ENCODE peak calls at places on chromosomes 4 and X, in ten cellular contexts. H is thoracic aorta; D is endodermal cell; T is suprapubic skin; U is MG63; W is CD8-positive, alpha-beta memory T cell; R is aorta; Z is mesenchymal stem cell; I is mammary epithelial cell; B is psoas muscle. S is an unnamed sample. For H3K9me3, the result is how much of the 10 kb centered on the place peaks cover.

GRCh38 chrX:153487590-153488071 is 7.1 kb upstream of the BGN start:
- DNase-seq in I (no peak), U (peak), Z (no peak), B (no peak), R (peak), D (no peak), W (no peak), T (no peak), H (peak), S (no peak)

GRCh38 chr4:52196606-52197130 is 145.6 kb downstream of the SPATA18 start:
- DNase-seq in T (no peak), H (no peak), B (no peak), W (no peak), U (no peak), I (no peak), R (no peak), D (no peak), Z (no peak), S (no peak)

GRCh38 chr4:115851918-115852766 is 738.7 kb upstream of the NDST4 start:
- DNase-seq in R (no peak), I (peak), U (no peak), W (no peak), B (no peak), Z (peak), D (peak), H (no peak), T (peak), S (peak)

GRCh38 chr4:7041851-7042696 is 1.1 kb upstream of the TADA2B start:
- DNase-seq in R (peak), T (peak), Z (no peak), D (peak), H (no peak), U (peak), W (no peak), B (peak), I (no peak), S (peak)

GRCh38 chr4:107719211-107719926 is 665 bp downstream of the PAPSS1 start:
- DNase-seq in I (peak), H (no peak), R (no peak), D (peak), Z (peak), B (peak), U (peak), T (no peak), W (no peak), S (no peak)

GRCh38 chrX:40015693-40016092 is 82.1 kb downstream of the BCOR start:
- DNase-seq in I (no peak), D (no peak), W (no peak), B (no peak), R (no peak), Z (no peak), H (no peak), T (no peak), U (no peak), S (no peak)

GRCh38 chrX:135389717-135390116 is 32.0 kb upstream of the SMIM10L2A start:
- DNase-seq in H (no peak), W (no peak), D (no peak), R (no peak), B (no peak), Z (no peak), U (no peak), T (no peak), I (peak), S (no peak)

GRCh38 chr4:47068986-47069385 is 37.6 kb downstream of the GABRB1 start:
- DNase-seq in H (no peak), R (no peak), T (no peak), Z (no peak), I (no peak), D (no peak), U (no peak), W (no peak), B (no peak), S (no peak)

GRCh38 chrX:30373951-30374350 is 64.8 kb upstream of the NR0B1 start:
- DNase-seq in Z (no peak), I (no peak), H (no peak), D (no peak), B (no peak), U (no peak), R (no peak), W (no peak), T (no peak), S (no peak)

GRCh38 chr4:87092389-87093141 is 127.9 kb downstream of the KLHL8 start:
- DNase-seq in Z (peak), H (peak), B (peak), T (no peak), R (no peak), U (peak), I (peak), W (no peak), D (no peak), S (peak)

GRCh38 chrX:154827624-154828408 is 6.6 kb downstream of the SMIM9 start:
- DNase-seq in H (no peak), I (no peak), W (no peak), B (no peak), D (no peak), Z (no peak), R (no peak), T (no peak), U (no peak), S (no peak)

GRCh38 chr4:71406459-71406963 is 67.7 kb downstream of the SLC4A4 start:
- DNase-seq in B (no peak), H (no peak), T (no peak), D (no peak), W (no peak), Z (peak), R (no peak), I (no peak), U (no peak), S (no peak)

GRCh38 chr4:101200561-101200960 is 146.8 kb downstream of the PPP3CA start:
- DNase-seq in W (no peak), I (peak), H (no peak), D (no peak), T (no peak), B (no peak), R (no peak), U (no peak), Z (peak), S (no peak)

GRCh38 chr4:53586121-53586816 is 5.0 kb downstream of the LNX1 start:
- DNase-seq in T (no peak), U (peak), D (no peak), I (peak), B (no peak), W (no peak), Z (peak), R (no peak), H (no peak), S (no peak)

GRCh38 chr4:66766557-66766956 is 778.7 kb downstream of the CENPC start:
- DNase-seq in I (no peak), U (no peak), B (no peak), H (no peak), Z (no peak), D (peak), T (no peak), R (no peak), W (no peak), S (no peak)

GRCh38 chr4:153143527-153144348 is 60.5 kb upstream of the TRIM2 start:
- DNase-seq in U (peak), B (no peak), H (no peak), Z (peak), D (no peak), T (no peak), I (peak), W (no peak), R (no peak), S (peak)

GRCh38 chr4:111492501-111492900 is 652.8 kb upstream of the FAM241A start:
- DNase-seq in R (no peak), U (no peak), Z (no peak), B (no peak), W (no peak), H (no peak), D (no peak), T (no peak), I (no peak), S (no peak)

GRCh38 chr4:169948271-169948670 is 77.9 kb downstream of the MFAP3L start:
- DNase-seq in T (no peak), W (no peak), Z (no peak), U (no peak), H (no peak), I (no peak), B (no peak), D (no peak), R (no peak), S (no peak)

GRCh38 chrX:53403535-53403934 is 18.9 kb downstream of the SMC1A start:
- DNase-seq in U (no peak), Z (no peak), R (no peak), D (no peak), H (no peak), B (no peak), T (no peak), W (no peak), I (no peak), S (no peak)

GRCh38 chr4:54199919-54200318 is 29.2 kb upstream of the PDGFRA start:
- DNase-seq in R (no peak), U (no peak), T (no peak), D (no peak), W (no peak), B (no peak), Z (no peak), H (no peak), I (peak), S (no peak)

GRCh38 chrX:86910602-86911311 is 606.8 kb upstream of the KLHL4 start:
- DNase-seq in W (no peak), R (no peak), B (no peak), T (no peak), D (no peak), Z (no peak), I (no peak), H (no peak), U (no peak), S (no peak)

GRCh38 chr4:3571921-3572320 is 39.7 kb upstream of the LRPAP1 start:
- DNase-seq in R (no peak), T (no peak), D (no peak), U (no peak), I (no peak), H (no peak), W (no peak), Z (no peak), B (no peak), S (no peak)

GRCh38 chr4:25291158-25291733 is 21.3 kb upstream of the ZCCHC4 start:
- DNase-seq in B (no peak), Z (no peak), U (no peak), D (no peak), H (no peak), R (no peak), W (no peak), T (no peak), I (no peak), S (no peak)

GRCh38 chr4:74056858-74057562 is 18.5 kb upstream of the CXCL3 start:
- DNase-seq in Z (peak), B (no peak), R (no peak), H (no peak), I (peak), D (no peak), U (no peak), T (no peak), W (no peak), S (no peak)

GRCh38 chrX:2497961-2498780 is 2.6 kb downstream of the DHRSX start:
- DNase-seq in D (no peak), W (no peak), T (no peak), I (no peak), Z (peak), H (no peak), U (no peak), B (no peak), R (no peak), S (no peak)

GRCh38 chrX:56947695-56948094 is 47.6 kb downstream of the SPIN3 start:
- DNase-seq in D (no peak), U (peak), B (no peak), I (peak), R (no peak), Z (no peak), T (no peak), W (no peak), H (no peak), S (no peak)

GRCh38 chr4:127965803-127966175 is 583 bp downstream of the ABHD18 start:
- DNase-seq in T (no peak), Z (peak), I (peak), W (peak), H (no peak), U (peak), D (peak), R (no peak), B (no peak), S (peak)

GRCh38 chrX:129769467-129770154 is 10.1 kb upstream of the SASH3 start:
- DNase-seq in W (peak), B (peak), I (no peak), R (no peak), Z (no peak), T (no peak), H (no peak), U (no peak), D (no peak), S (no peak)

GRCh38 chrX:12950851-12951589 is 23.9 kb upstream of the TMSB4X start:
- DNase-seq in U (peak), R (no peak), W (peak), B (peak), D (peak), I (no peak), H (no peak), Z (no peak), T (no peak), S (peak)

GRCh38 chr4:123546123-123546654 is 149.6 kb downstream of the SPRY1 start:
- DNase-seq in R (no peak), W (no peak), T (no peak), Z (no peak), B (no peak), H (no peak), U (no peak), I (no peak), D (no peak), S (no peak)

GRCh38 chr4:107278791-107279481 is 242.8 kb upstream of the DKK2 start:
- DNase-seq in R (no peak), B (no peak), I (no peak), U (no peak), W (no peak), D (no peak), T (no peak), Z (peak), H (no peak), S (no peak)

GRCh38 chrX:1807301-1807731 is 192.5 kb downstream of the ASMT start:
- DNase-seq in B (no peak), H (no peak), R (no peak), D (peak), W (no peak), I (peak), T (no peak), U (peak), Z (no peak), S (peak)

GRCh38 chr4:153418114-153418513 is 48.0 kb upstream of the TMEM131L start:
- DNase-seq in H (no peak), W (no peak), B (no peak), D (no peak), U (no peak), R (no peak), I (no peak), Z (peak), T (no peak), S (no peak)

GRCh38 chr4:123468479-123469031 is 72.0 kb downstream of the SPRY1 start:
- DNase-seq in U (no peak), Z (no peak), R (no peak), T (no peak), W (no peak), D (no peak), B (no peak), H (no peak), I (no peak), S (no peak)

GRCh38 chr4:71254451-71255012 is 84.3 kb upstream of the SLC4A4 start:
- DNase-seq in W (no peak), U (no peak), T (no peak), R (no peak), B (no peak), D (no peak), H (no peak), Z (no peak), I (no peak), S (no peak)

GRCh38 chr4:138341739-138342415 is 99.7 kb upstream of the SLC7A11 start:
- DNase-seq in U (no peak), I (no peak), H (no peak), R (no peak), W (no peak), Z (no peak), T (no peak), D (no peak), B (no peak), S (no peak)

GRCh38 chr4:156201050-156201449 is 247.4 kb upstream of the CTSO start:
- DNase-seq in I (no peak), T (no peak), Z (no peak), H (no peak), D (no peak), U (no peak), B (no peak), W (no peak), R (no peak), S (no peak)

DNA sequence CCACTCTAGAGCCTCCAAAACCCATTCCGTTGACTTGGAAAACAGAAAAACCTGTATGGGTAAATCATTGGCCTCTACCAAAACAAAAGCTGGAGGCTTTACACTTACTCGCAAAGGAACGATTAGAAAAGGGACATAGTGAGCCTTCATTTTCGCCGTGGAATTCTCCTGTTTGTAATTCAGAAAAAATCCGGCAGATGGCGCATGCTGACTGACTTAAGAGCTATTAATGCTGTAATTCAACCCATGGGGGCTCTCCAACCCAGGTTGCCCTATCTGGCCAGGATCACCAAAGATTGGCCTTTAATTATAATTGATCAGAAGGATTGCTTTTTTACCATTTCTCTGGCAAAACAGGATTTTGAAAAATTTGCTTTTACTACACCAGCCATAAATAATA is 60.8 kb downstream of the ZNF732 start:
- DNase-seq in R (no peak), D (peak), W (peak), T (no peak), I (peak), H (no peak), B (no peak), Z (peak), U (no peak), S (peak)
- H3K9me3 ChIP-seq in R (under half), D (half or more), W (under half), T (under half), I (under half), H (under half), B (under half), Z (half or more), U (under half), S (under half)

GRCh38 chr4:55613621-55614020 is 21.6 kb upstream of the PDCL2 start:
- DNase-seq in I (no peak), T (no peak), B (no peak), U (no peak), D (no peak), Z (no peak), W (no peak), H (no peak), R (no peak), S (no peak)
- H3K9me3 ChIP-seq in I (under half), T (under half), B (under half), U (under half), D (under half), Z (under half), W (under half), H (under half), R (under half), S (under half)

GRCh38 chrX:111264397-111264796 is 5.9 kb downstream of the CAPN6 start:
- DNase-seq in T (no peak), D (no peak), W (no peak), U (no peak), B (no peak), R (no peak), Z (no peak), H (no peak), I (no peak), S (no peak)
- H3K9me3 ChIP-seq in T (under half), D (under half), W (under half), U (under half), B (under half), R (under half), Z (under half), H (under half), I (under half), S (under half)

DNA sequence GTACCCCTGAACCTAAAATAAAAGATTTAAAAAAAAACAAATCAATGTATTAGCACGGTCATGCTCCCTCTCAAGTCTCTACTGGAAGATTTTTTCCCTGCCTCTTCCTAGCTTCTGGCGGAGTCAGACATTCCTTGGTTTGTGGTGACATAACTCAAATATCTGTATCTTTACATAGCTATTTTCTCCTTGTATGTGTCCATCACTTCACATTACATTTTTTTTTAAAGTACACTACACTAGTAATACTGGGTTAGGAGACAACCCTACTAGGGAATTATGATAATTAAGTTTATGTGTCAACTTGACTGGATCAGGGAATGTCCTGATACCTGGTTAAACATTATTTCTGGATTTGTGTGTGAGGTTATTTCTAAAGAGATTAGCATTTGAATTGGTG is 1197.9 kb downstream of the TECRL start:
- DNase-seq in T (no peak), W (no peak), B (no peak), I (no peak), D (no peak), H (no peak), U (no peak), R (no peak), Z (no peak), S (no peak)
- H3K9me3 ChIP-seq in T (under half), W (under half), B (under half), I (under half), D (under half), H (under half), U (under half), R (under half), Z (under half), S (under half)

GRCh38 chr4:453267-453666 is 45.7 kb downstream of the ZNF721 start:
- DNase-seq in H (no peak), W (no peak), I (no peak), T (no peak), R (no peak), D (no peak), U (no peak), Z (no peak), B (no peak), S (no peak)
- H3K9me3 ChIP-seq in H (half or more), W (half or more), I (half or more), T (half or more), R (under half), D (half or more), U (under half), Z (half or more), B (half or more), S (half or more)

GRCh38 chr4:43732829-43733426 is 715.7 kb downstream of the KCTD8 start:
- DNase-seq in D (no peak), T (no peak), W (no peak), H (no peak), R (no peak), B (no peak), U (no peak), I (no peak), Z (no peak), S (no peak)
- H3K9me3 ChIP-seq in D (under half), T (under half), W (under half), H (under half), R (under half), B (under half), U (under half), I (under half), Z (under half), S (under half)

GRCh38 chr4:11700751-11701226 is 272.1 kb upstream of the HS3ST1 start:
- DNase-seq in B (no peak), D (no peak), W (no peak), Z (peak), T (no peak), I (peak), U (peak), R (no peak), H (no peak), S (no peak)

GRCh38 chr4:11698846-11699590 is 270.3 kb upstream of the HS3ST1 start:
- DNase-seq in B (no peak), D (no peak), W (no peak), Z (peak), R (no peak), H (no peak), T (no peak), I (peak), U (peak), S (no peak)

GRCh38 chr4:11702886-11703555 is 274.3 kb upstream of the HS3ST1 start:
- DNase-seq in U (no peak), Z (no peak), T (no peak), I (peak), D (no peak), B (no peak), H (no peak), R (no peak), W (no peak), S (no peak)

GRCh38 chr4:11704136-11704535 is 275.4 kb upstream of the HS3ST1 start:
- DNase-seq in I (peak), R (no peak), B (no peak), U (no peak), H (no peak), Z (no peak), D (no peak), T (no peak), W (no peak), S (no peak)

GRCh38 chr4:11701978-11702377 is 273.3 kb upstream of the HS3ST1 start:
- DNase-seq in D (peak), B (no peak), H (no peak), Z (no peak), U (no peak), I (no peak), T (no peak), W (no peak), R (no peak), S (no peak)
- H3K9me3 ChIP-seq in D (under half), B (under half), H (under half), Z (under half), U (under half), I (under half), T (under half), W (under half), R (under half), S (under half)